ENCODE peak calls at places on chromosomes 5 and 9, in ten cellular contexts. One of them, this sample, is unnamed.

GRCh38 chr5:179255527-179256228 is 89.6 kb downstream of the ADAMTS2 start:
- DNase-seq in tibial artery: no peak
- DNase-seq in BJ: no peak
- DNase-seq in endothelial cell: no peak
- DNase-seq in HFFc6: no peak
- DNase-seq in ovary: no peak
- DNase-seq in adrenal gland: peak; percentile 14
- DNase-seq in IMR-90: no peak
- DNase-seq in cardiac muscle cell: no peak
- DNase-seq in right lobe of liver: peak; percentile 44
- DNase-seq in this sample: no peak

GRCh38 chr5:72194846-72195245 is 87.6 kb downstream of the MAP1B start:
- DNase-seq in tibial artery: no peak
- DNase-seq in BJ: no peak
- DNase-seq in endothelial cell: no peak
- DNase-seq in HFFc6: no peak
- DNase-seq in ovary: no peak
- DNase-seq in adrenal gland: no peak
- DNase-seq in IMR-90: no peak
- DNase-seq in cardiac muscle cell: no peak
- DNase-seq in right lobe of liver: no peak
- DNase-seq in this sample: no peak

GRCh38 chr9:75046725-75047345 is 18.7 kb upstream of the CARNMT1 start:
- DNase-seq in tibial artery: no peak
- DNase-seq in BJ: no peak
- DNase-seq in endothelial cell: no peak
- DNase-seq in HFFc6: no peak
- DNase-seq in ovary: no peak
- DNase-seq in adrenal gland: no peak
- DNase-seq in IMR-90: no peak
- DNase-seq in cardiac muscle cell: no peak
- DNase-seq in right lobe of liver: no peak
- DNase-seq in this sample: no peak

GRCh38 chr5:145838276-145838675 is 3.1 kb upstream of the PRELID2 start:
- DNase-seq in tibial artery: no peak
- DNase-seq in BJ: no peak
- DNase-seq in endothelial cell: no peak
- DNase-seq in HFFc6: no peak
- DNase-seq in ovary: no peak
- DNase-seq in adrenal gland: peak; percentile 70
- DNase-seq in IMR-90: no peak
- DNase-seq in cardiac muscle cell: no peak
- DNase-seq in right lobe of liver: no peak
- DNase-seq in this sample: no peak

GRCh38 chr5:38994329-38994927 is 79.8 kb downstream of the RICTOR start:
- DNase-seq in tibial artery: no peak
- DNase-seq in BJ: no peak
- DNase-seq in endothelial cell: peak; percentile 34
- DNase-seq in HFFc6: peak; percentile 71
- DNase-seq in ovary: no peak
- DNase-seq in adrenal gland: peak; percentile 56
- DNase-seq in IMR-90: peak; percentile 76
- DNase-seq in cardiac muscle cell: peak; percentile 67
- DNase-seq in right lobe of liver: no peak
- DNase-seq in this sample: no peak

GRCh38 chr5:73030531-73030930 is 74.7 kb downstream of the FCHO2 start:
- DNase-seq in tibial artery: no peak
- DNase-seq in BJ: no peak
- DNase-seq in endothelial cell: no peak
- DNase-seq in HFFc6: no peak
- DNase-seq in ovary: no peak
- DNase-seq in adrenal gland: no peak
- DNase-seq in IMR-90: no peak
- DNase-seq in cardiac muscle cell: no peak
- DNase-seq in right lobe of liver: no peak
- DNase-seq in this sample: no peak

GRCh38 chr5:1103505-1104326 is 8.1 kb downstream of the SLC12A7 start:
- DNase-seq in tibial artery: peak; percentile 68
- DNase-seq in BJ: no peak
- DNase-seq in endothelial cell: no peak
- DNase-seq in HFFc6: no peak
- DNase-seq in ovary: no peak
- DNase-seq in adrenal gland: peak; percentile 78
- DNase-seq in IMR-90: no peak
- DNase-seq in cardiac muscle cell: no peak
- DNase-seq in right lobe of liver: peak; percentile 95
- DNase-seq in this sample: no peak

GRCh38 chr5:67241326-67241725 is 44.7 kb upstream of the CD180 start:
- DNase-seq in tibial artery: no peak
- DNase-seq in BJ: no peak
- DNase-seq in endothelial cell: no peak
- DNase-seq in HFFc6: no peak
- DNase-seq in ovary: no peak
- DNase-seq in adrenal gland: no peak
- DNase-seq in IMR-90: no peak
- DNase-seq in cardiac muscle cell: no peak
- DNase-seq in right lobe of liver: no peak
- DNase-seq in this sample: no peak

DNA sequence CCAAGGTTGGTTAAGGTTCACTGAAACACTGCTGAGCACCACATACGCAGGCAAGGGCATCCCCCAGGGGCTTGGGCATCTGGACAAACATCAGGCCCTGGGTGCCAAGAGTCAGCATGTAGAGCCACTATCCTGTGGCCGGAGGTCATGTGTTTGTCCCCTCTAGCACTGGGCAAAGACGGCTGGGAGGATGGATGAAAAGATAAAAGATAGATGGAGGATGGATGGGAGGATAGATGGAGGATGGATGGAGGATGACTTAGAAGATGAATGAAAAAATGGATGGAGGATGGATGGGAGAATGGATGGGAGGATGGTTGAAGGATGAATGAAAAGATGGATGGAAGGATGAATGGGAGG is 216.8 kb upstream of the IER5L start:
- DNase-seq in tibial artery: no peak
- DNase-seq in BJ: no peak
- DNase-seq in endothelial cell: no peak
- DNase-seq in HFFc6: no peak
- DNase-seq in ovary: no peak
- DNase-seq in adrenal gland: no peak
- DNase-seq in IMR-90: no peak
- DNase-seq in cardiac muscle cell: no peak
- DNase-seq in right lobe of liver: no peak
- DNase-seq in this sample: no peak
- TF ChIP-seq CTCF in tibial artery: no peak
- TF ChIP-seq CTCF in BJ: no peak
- TF ChIP-seq CTCF in endothelial cell: no peak
- TF ChIP-seq CTCF in HFFc6: no peak
- TF ChIP-seq CTCF in ovary: no peak
- TF ChIP-seq CTCF in adrenal gland: no peak
- TF ChIP-seq CTCF in IMR-90: no peak
- TF ChIP-seq CTCF in cardiac muscle cell: no peak
- TF ChIP-seq CTCF in right lobe of liver: no peak
- TF ChIP-seq CTCF in this sample: no peak

GRCh38 chr9:98121096-98121495 is 2.1 kb upstream of the TRIM14 start:
- DNase-seq in tibial artery: no peak
- DNase-seq in BJ: no peak
- DNase-seq in endothelial cell: no peak
- DNase-seq in HFFc6: no peak
- DNase-seq in ovary: no peak
- DNase-seq in adrenal gland: no peak
- DNase-seq in IMR-90: no peak
- DNase-seq in cardiac muscle cell: no peak
- DNase-seq in right lobe of liver: no peak
- DNase-seq in this sample: no peak
- TF ChIP-seq CTCF in tibial artery: no peak
- TF ChIP-seq CTCF in BJ: no peak
- TF ChIP-seq CTCF in endothelial cell: no peak
- TF ChIP-seq CTCF in HFFc6: no peak
- TF ChIP-seq CTCF in ovary: no peak
- TF ChIP-seq CTCF in adrenal gland: no peak
- TF ChIP-seq CTCF in IMR-90: no peak
- TF ChIP-seq CTCF in cardiac muscle cell: no peak
- TF ChIP-seq CTCF in right lobe of liver: no peak
- TF ChIP-seq CTCF in this sample: no peak

GRCh38 chr9:32550046-32550608 is 2.0 kb upstream of the SMIM27 start:
- DNase-seq in tibial artery: no peak
- DNase-seq in BJ: no peak
- DNase-seq in endothelial cell: no peak
- DNase-seq in HFFc6: peak; percentile 21
- DNase-seq in ovary: no peak
- DNase-seq in adrenal gland: no peak
- DNase-seq in IMR-90: peak; percentile 53
- DNase-seq in cardiac muscle cell: peak; percentile 18
- DNase-seq in right lobe of liver: no peak
- DNase-seq in this sample: no peak

GRCh38 chr9:32554107-32554506 is 1.7 kb upstream of the TOPORS start:
- DNase-seq in tibial artery: no peak
- DNase-seq in BJ: no peak
- DNase-seq in endothelial cell: no peak
- DNase-seq in HFFc6: no peak
- DNase-seq in ovary: no peak
- DNase-seq in adrenal gland: no peak
- DNase-seq in IMR-90: peak; percentile 29
- DNase-seq in cardiac muscle cell: no peak
- DNase-seq in right lobe of liver: no peak
- DNase-seq in this sample: no peak

GRCh38 chr9:32552172-32552872 is at the start of the genes SMIM27 and TOPORS:
- DNase-seq in tibial artery: peak; percentile 89
- DNase-seq in BJ: peak; percentile 53
- DNase-seq in endothelial cell: peak; percentile 87
- DNase-seq in HFFc6: peak; percentile 83
- DNase-seq in ovary: peak; percentile 88
- DNase-seq in adrenal gland: peak; percentile 90
- DNase-seq in IMR-90: peak; percentile 88
- DNase-seq in cardiac muscle cell: peak; percentile 94
- DNase-seq in right lobe of liver: peak; percentile 94
- DNase-seq in this sample: peak; percentile 83

GRCh38 chr9:32551491-32552049 is 557 bp upstream of the SMIM27 start:
- DNase-seq in tibial artery: peak; percentile 28
- DNase-seq in BJ: no peak
- DNase-seq in endothelial cell: peak; percentile 28
- DNase-seq in HFFc6: no peak
- DNase-seq in ovary: peak; percentile 39
- DNase-seq in adrenal gland: peak; percentile 41
- DNase-seq in IMR-90: peak; percentile 36
- DNase-seq in cardiac muscle cell: peak; percentile 59
- DNase-seq in right lobe of liver: no peak
- DNase-seq in this sample: peak; percentile 37

DNA sequence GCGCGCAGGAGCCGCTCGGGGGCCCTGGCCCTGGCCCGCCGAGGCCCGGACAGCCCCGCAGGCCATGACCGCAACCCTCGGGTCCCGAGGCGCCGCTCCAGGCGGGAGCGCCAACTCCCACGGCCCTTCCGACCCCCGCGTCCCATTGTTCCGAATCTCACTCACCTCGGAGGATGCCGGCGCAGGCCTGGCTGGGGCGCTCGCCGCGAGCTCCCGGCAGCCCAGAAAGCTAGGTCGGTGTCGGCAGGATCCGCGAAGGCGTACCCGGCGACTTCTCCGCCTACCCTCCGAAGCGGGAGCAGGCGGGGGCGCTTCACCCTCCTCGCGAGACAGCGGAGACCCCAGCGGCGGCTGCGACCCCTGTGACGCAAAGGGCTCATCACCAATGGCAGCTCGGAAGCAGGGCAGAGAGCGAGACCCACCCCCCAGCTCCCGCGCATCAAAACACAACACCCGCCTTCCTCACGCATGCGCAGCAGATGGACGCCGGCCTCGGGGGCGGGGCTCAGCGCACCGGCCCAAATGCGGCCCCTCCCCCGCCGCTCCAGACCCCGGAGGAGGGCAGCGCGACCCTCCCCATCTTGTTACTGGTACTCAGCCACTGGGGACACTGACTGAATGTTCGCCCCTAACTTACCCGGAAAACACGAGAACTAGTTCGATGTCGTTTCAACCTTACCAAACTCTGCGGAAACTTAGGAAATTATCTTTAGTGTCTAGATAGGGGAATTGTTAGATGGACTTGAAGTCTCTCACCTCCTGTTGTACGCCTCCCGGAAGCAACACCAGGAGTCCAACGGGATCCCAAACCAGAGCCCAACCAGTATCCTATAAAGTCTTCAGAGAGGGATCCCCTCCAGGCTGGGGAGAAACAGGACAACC is 1.3 kb upstream of the SMIM27 start:
- DNase-seq in tibial artery: peak; percentile 94
- DNase-seq in BJ: peak; percentile 54
- DNase-seq in endothelial cell: peak; percentile 97
- DNase-seq in HFFc6: peak; percentile 78
- DNase-seq in ovary: peak; percentile 94
- DNase-seq in adrenal gland: peak; percentile 94
- DNase-seq in IMR-90: peak; percentile 91
- DNase-seq in cardiac muscle cell: peak; percentile 98
- DNase-seq in right lobe of liver: peak; percentile 93
- DNase-seq in this sample: peak; percentile 92
- TF ChIP-seq CTCF in tibial artery: no peak
- TF ChIP-seq CTCF in BJ: peak; percentile 25
- TF ChIP-seq CTCF in endothelial cell: no peak
- TF ChIP-seq CTCF in HFFc6: peak; percentile 7
- TF ChIP-seq CTCF in ovary: no peak
- TF ChIP-seq CTCF in adrenal gland: no peak
- TF ChIP-seq CTCF in IMR-90: peak; percentile 18
- TF ChIP-seq CTCF in cardiac muscle cell: peak; percentile 17
- TF ChIP-seq CTCF in right lobe of liver: no peak
- TF ChIP-seq CTCF in this sample: no peak

GRCh38 chr9:72751541-72751940 is 201.3 kb downstream of the ALDH1A1 start:
- DNase-seq in tibial artery: no peak
- DNase-seq in BJ: no peak
- DNase-seq in endothelial cell: no peak
- DNase-seq in HFFc6: no peak
- DNase-seq in ovary: no peak
- DNase-seq in adrenal gland: no peak
- DNase-seq in IMR-90: no peak
- DNase-seq in cardiac muscle cell: no peak
- DNase-seq in right lobe of liver: no peak
- DNase-seq in this sample: no peak

GRCh38 chr9:72755836-72756235 is 197.0 kb downstream of the ALDH1A1 start:
- DNase-seq in tibial artery: no peak
- DNase-seq in BJ: no peak
- DNase-seq in endothelial cell: no peak
- DNase-seq in HFFc6: no peak
- DNase-seq in ovary: no peak
- DNase-seq in adrenal gland: no peak
- DNase-seq in IMR-90: no peak
- DNase-seq in cardiac muscle cell: no peak
- DNase-seq in right lobe of liver: no peak
- DNase-seq in this sample: no peak

GRCh38 chr9:72749276-72749675 is 203.6 kb downstream of the ALDH1A1 start:
- DNase-seq in tibial artery: no peak
- DNase-seq in BJ: no peak
- DNase-seq in endothelial cell: no peak
- DNase-seq in HFFc6: no peak
- DNase-seq in ovary: no peak
- DNase-seq in adrenal gland: no peak
- DNase-seq in IMR-90: no peak
- DNase-seq in cardiac muscle cell: no peak
- DNase-seq in right lobe of liver: no peak
- DNase-seq in this sample: no peak

GRCh38 chr9:72758944-72759343 is 193.9 kb downstream of the ALDH1A1 start:
- DNase-seq in tibial artery: no peak
- DNase-seq in BJ: no peak
- DNase-seq in endothelial cell: no peak
- DNase-seq in HFFc6: no peak
- DNase-seq in ovary: no peak
- DNase-seq in adrenal gland: no peak
- DNase-seq in IMR-90: no peak
- DNase-seq in cardiac muscle cell: no peak
- DNase-seq in right lobe of liver: no peak
- DNase-seq in this sample: no peak

GRCh38 chr9:72753261-72753893 is 199.5 kb downstream of the ALDH1A1 start:
- DNase-seq in tibial artery: no peak
- DNase-seq in BJ: no peak
- DNase-seq in endothelial cell: no peak
- DNase-seq in HFFc6: peak; percentile 20
- DNase-seq in ovary: no peak
- DNase-seq in adrenal gland: no peak
- DNase-seq in IMR-90: peak; percentile 31
- DNase-seq in cardiac muscle cell: no peak
- DNase-seq in right lobe of liver: no peak
- DNase-seq in this sample: no peak
- TF ChIP-seq CTCF in tibial artery: peak; percentile 28
- TF ChIP-seq CTCF in BJ: peak; percentile 46
- TF ChIP-seq CTCF in endothelial cell: no peak
- TF ChIP-seq CTCF in HFFc6: peak; percentile 69
- TF ChIP-seq CTCF in ovary: no peak
- TF ChIP-seq CTCF in adrenal gland: no peak
- TF ChIP-seq CTCF in IMR-90: peak; percentile 64
- TF ChIP-seq CTCF in cardiac muscle cell: peak; percentile 36
- TF ChIP-seq CTCF in right lobe of liver: peak; percentile 18
- TF ChIP-seq CTCF in this sample: no peak

This sample was measured in natural killer cell.